ENCODE peak calls at places on chromosomes 1 and 21, in five cellular contexts. Q is HTR-8/SVneo, W is COR-L47, N is C1 segment of cervical spinal cord, B is GM10248. P is an unnamed sample.

GRCh38 chr1:22673486-22674409 is 20.7 kb downstream of the C1QB start:
- DNase-seq in Q (peak), B (peak), W (peak), N (no peak), P (peak)

GRCh38 chr1:30034627-30035521 is 688.5 kb downstream of the MATN1 start:
- DNase-seq in W (peak), Q (peak), B (no peak), N (no peak), P (peak)

GRCh38 chr1:209614151-209614420 is 30.6 kb downstream of the CAMK1G start:
- DNase-seq in B (no peak), N (no peak), W (no peak), Q (no peak), P (no peak)

GRCh38 chr1:62377043-62377562 is 57.9 kb upstream of the KANK4 start:
- DNase-seq in N (no peak), B (no peak), W (peak), Q (no peak), P (peak)

GRCh38 chr1:25031966-25032667 is 102.0 kb upstream of the RUNX3 start:
- DNase-seq in W (peak), Q (no peak), B (peak), N (no peak), P (no peak)

GRCh38 chr1:166174108-166174507 is 7.3 kb upstream of the FAM78B start:
- DNase-seq in B (no peak), N (no peak), Q (no peak), W (no peak), P (peak)

GRCh38 chr1:185279571-185279970 is 37.5 kb downstream of the IVNS1ABP start:
- DNase-seq in Q (no peak), N (no peak), B (no peak), W (no peak), P (no peak)

GRCh38 chr1:205922806-205923205 is 20.4 kb downstream of the SLC26A9 start:
- DNase-seq in N (no peak), B (no peak), Q (no peak), W (no peak), P (no peak)

GRCh38 chr21:14815001-14815400 is 249.8 kb downstream of the NRIP1 start:
- DNase-seq in N (no peak), B (no peak), Q (no peak), W (no peak), P (no peak)

GRCh38 chr1:40740039-40740991 is 43.3 kb upstream of the KCNQ4 start:
- DNase-seq in N (no peak), W (no peak), B (no peak), Q (no peak), P (no peak)

GRCh38 chr1:94743866-94744265 is 76.3 kb upstream of the SLC44A3 start:
- DNase-seq in B (no peak), W (no peak), N (no peak), Q (no peak), P (peak)

GRCh38 chr1:27572679-27573426 is 31.1 kb downstream of the AHDC1 start:
- DNase-seq in Q (no peak), B (no peak), N (no peak), W (no peak), P (peak)

GRCh38 chr21:31593161-31593560 is 66.3 kb upstream of the SOD1 start:
- DNase-seq in B (no peak), N (no peak), W (no peak), Q (no peak), P (peak)

GRCh38 chr1:206814716-206815341 is 42.5 kb upstream of the IL10 start:
- DNase-seq in W (peak), Q (no peak), B (no peak), N (no peak), P (no peak)

GRCh38 chr1:19327736-19328135 is 15.6 kb downstream of the SLC66A1 start:
- DNase-seq in N (no peak), B (no peak), W (no peak), Q (no peak), P (no peak)

GRCh38 chr1:226712779-226713420 is 26.2 kb downstream of the ITPKB start:
- DNase-seq in W (no peak), Q (no peak), B (no peak), N (no peak), P (no peak)

GRCh38 chr1:19402031-19402430 is 83.3 kb downstream of the CAPZB start:
- DNase-seq in N (no peak), Q (no peak), B (no peak), W (no peak), P (no peak)

GRCh38 chr1:6099787-6100765 is 54.4 kb downstream of the KCNAB2 start:
- DNase-seq in N (no peak), B (no peak), Q (no peak), W (no peak), P (no peak)

GRCh38 chr1:153375511-153375910 is at the start of gene S100A12:
- DNase-seq in Q (peak), N (no peak), B (no peak), W (no peak), P (no peak)

GRCh38 chr1:245409341-245410195 is 254.8 kb downstream of the KIF26B start:
- DNase-seq in Q (no peak), W (no peak), B (no peak), N (no peak), P (no peak)

GRCh38 chr1:204296431-204296988 is 63.2 kb downstream of the PLEKHA6 start:
- DNase-seq in N (no peak), W (no peak), B (no peak), Q (peak), P (peak)

GRCh38 chr1:11298390-11299224 is 25.6 kb downstream of the UBIAD1 start:
- DNase-seq in W (no peak), N (no peak), Q (no peak), B (no peak), P (no peak)

GRCh38 chr21:41207401-41208388 is 39.7 kb downstream of the BACE2 start:
- DNase-seq in Q (no peak), W (peak), N (no peak), B (no peak), P (peak)

GRCh38 chr1:162351443-162351842 is 25.2 kb downstream of the SPATA46 start:
- DNase-seq in N (no peak), Q (no peak), B (no peak), W (no peak), P (no peak)

GRCh38 chr1:78472851-78473496 is 17.8 kb upstream of the PTGFR start:
- DNase-seq in B (no peak), W (no peak), Q (no peak), N (no peak), P (no peak)

GRCh38 chr1:3211996-3212395 is 143.0 kb downstream of the PRDM16 start:
- DNase-seq in N (no peak), W (no peak), B (no peak), Q (no peak), P (no peak)

GRCh38 chr1:107748529-107748928 is 216.5 kb downstream of the VAV3 start:
- DNase-seq in Q (peak), W (no peak), N (no peak), B (no peak), P (peak)

GRCh38 chr1:36920371-36920770 is 113.9 kb downstream of the GRIK3 start:
- DNase-seq in N (no peak), W (no peak), B (no peak), Q (no peak), P (no peak)

GRCh38 chr1:234997201-234998173 is 131.2 kb downstream of the TOMM20 start:
- DNase-seq in Q (peak), N (peak), B (no peak), W (peak), P (peak)

GRCh38 chr1:207502726-207503125 is 6.8 kb downstream of the CR1 start:
- DNase-seq in Q (no peak), B (no peak), N (no peak), W (no peak), P (no peak)